ENCODE peak calls at places on chromosome 12, in four cellular contexts. One of them, this sample, is unnamed.

GRCh38 chr12:71938728-71939385 is at the start of gene TPH2:
- DNase-seq in heart left ventricle: no peak
- DNase-seq in colonic mucosa: peak; percentile 18
- DNase-seq in OCI-LY7: peak; percentile 77
- DNase-seq in this sample: peak; percentile 57

GRCh38 chr12:40405419-40405818 is 180.6 kb downstream of the LRRK2 start:
- DNase-seq in heart left ventricle: no peak
- DNase-seq in colonic mucosa: no peak
- DNase-seq in OCI-LY7: no peak
- DNase-seq in this sample: no peak

GRCh38 chr12:110531741-110532333 is 29.7 kb downstream of the RAD9B start:
- DNase-seq in heart left ventricle: no peak
- DNase-seq in colonic mucosa: no peak
- DNase-seq in OCI-LY7: no peak
- DNase-seq in this sample: no peak

GRCh38 chr12:32312049-32312670 is 87.2 kb upstream of the FGD4 start:
- DNase-seq in heart left ventricle: no peak
- DNase-seq in colonic mucosa: no peak
- DNase-seq in OCI-LY7: peak; percentile 82
- DNase-seq in this sample: no peak

GRCh38 chr12:1130164-1130563 is 139.1 kb downstream of the ERC1 start:
- DNase-seq in heart left ventricle: no peak
- DNase-seq in colonic mucosa: peak; percentile 86
- DNase-seq in OCI-LY7: no peak
- DNase-seq in this sample: no peak

GRCh38 chr12:100823988-100824387 is 29.4 kb downstream of the ANO4 start:
- DNase-seq in heart left ventricle: no peak
- DNase-seq in colonic mucosa: no peak
- DNase-seq in OCI-LY7: no peak
- DNase-seq in this sample: no peak

GRCh38 chr12:49832836-49833421 is 4.7 kb upstream of the NCKAP5L start:
- DNase-seq in heart left ventricle: no peak
- DNase-seq in colonic mucosa: no peak
- DNase-seq in OCI-LY7: no peak
- DNase-seq in this sample: no peak

GRCh38 chr12:31797230-31797872 is 68.5 kb upstream of the AMN1 start:
- DNase-seq in heart left ventricle: no peak
- DNase-seq in colonic mucosa: no peak
- DNase-seq in OCI-LY7: no peak
- DNase-seq in this sample: no peak

GRCh38 chr12:27780612-27781408 is 774 bp upstream of the MANSC4 start:
- DNase-seq in heart left ventricle: no peak
- DNase-seq in colonic mucosa: peak; percentile 47
- DNase-seq in OCI-LY7: peak; percentile 71
- DNase-seq in this sample: peak; percentile 24

GRCh38 chr12:102806592-102806991 is 110.5 kb downstream of the PAH start:
- DNase-seq in heart left ventricle: no peak
- DNase-seq in colonic mucosa: no peak
- DNase-seq in OCI-LY7: no peak
- DNase-seq in this sample: no peak

GRCh38 chr12:127308148-127308547 is 958.8 kb upstream of the TMEM132C start:
- DNase-seq in heart left ventricle: no peak
- DNase-seq in colonic mucosa: no peak
- DNase-seq in OCI-LY7: no peak
- DNase-seq in this sample: no peak

GRCh38 chr12:46265734-46266133 is 3.1 kb downstream of the SLC38A1 start:
- DNase-seq in heart left ventricle: no peak
- DNase-seq in colonic mucosa: no peak
- DNase-seq in OCI-LY7: no peak
- DNase-seq in this sample: no peak
- H3K4me3 ChIP-seq in heart left ventricle: no peak overlapping the region
- H3K4me3 ChIP-seq in colonic mucosa: no peak overlapping the region
- H3K4me3 ChIP-seq in OCI-LY7: peak overlapping the region; percentile 92
- H3K4me3 ChIP-seq in this sample: peak overlapping the region; percentile 75

DNA sequence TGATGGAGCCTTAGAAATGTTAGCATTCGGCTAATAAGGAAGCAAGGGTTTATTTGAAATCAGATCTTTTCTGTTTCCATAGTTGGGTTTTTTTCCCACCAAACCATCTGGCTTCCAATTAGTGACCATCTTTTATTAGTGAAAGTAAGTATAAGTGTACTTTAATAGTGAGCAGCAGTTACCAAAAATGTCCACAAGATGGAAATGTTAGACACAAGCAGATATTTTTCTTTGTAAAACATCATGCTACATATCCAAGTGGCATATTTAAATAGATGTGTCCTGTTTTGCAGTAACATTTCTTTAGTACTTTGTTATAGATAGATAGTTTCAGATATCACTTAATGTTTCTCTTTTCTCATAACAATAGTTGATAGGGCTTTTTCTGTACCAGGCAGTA is 28.8 kb downstream of the YEATS4 start:
- DNase-seq in heart left ventricle: no peak
- DNase-seq in colonic mucosa: no peak
- DNase-seq in OCI-LY7: peak; percentile 25
- DNase-seq in this sample: no peak
- TF ChIP-seq CTCF in heart left ventricle: peak; percentile 62
- TF ChIP-seq CTCF in colonic mucosa: peak; percentile 41
- TF ChIP-seq CTCF in OCI-LY7: peak; percentile 69
- TF ChIP-seq CTCF in this sample: peak; percentile 53

GRCh38 chr12:15808250-15808971 is 19.2 kb upstream of the EPS8 start:
- DNase-seq in heart left ventricle: no peak
- DNase-seq in colonic mucosa: no peak
- DNase-seq in OCI-LY7: no peak
- DNase-seq in this sample: no peak

GRCh38 chr12:15801770-15802393 is 12.7 kb upstream of the EPS8 start:
- DNase-seq in heart left ventricle: no peak
- DNase-seq in colonic mucosa: no peak
- DNase-seq in OCI-LY7: no peak
- DNase-seq in this sample: no peak

GRCh38 chr12:15811192-15812127 is 22.3 kb upstream of the EPS8 start:
- DNase-seq in heart left ventricle: no peak
- DNase-seq in colonic mucosa: no peak
- DNase-seq in OCI-LY7: no peak
- DNase-seq in this sample: no peak

GRCh38 chr12:15806826-15807225 is 17.6 kb upstream of the EPS8 start:
- DNase-seq in heart left ventricle: no peak
- DNase-seq in colonic mucosa: no peak
- DNase-seq in OCI-LY7: no peak
- DNase-seq in this sample: no peak
- H3K4me1 ChIP-seq in heart left ventricle: no peaks in the 10 kb centered on the region
- H3K4me1 ChIP-seq in colonic mucosa: no peaks in the 10 kb centered on the region
- H3K4me1 ChIP-seq in OCI-LY7: no peaks in the 10 kb centered on the region
- H3K4me1 ChIP-seq in this sample: no peaks in the 10 kb centered on the region

GRCh38 chr12:53623526-53623925 is 2.7 kb downstream of the ATF7 start:
- DNase-seq in heart left ventricle: no peak
- DNase-seq in colonic mucosa: peak; percentile 42
- DNase-seq in OCI-LY7: no peak
- DNase-seq in this sample: no peak
- H3K4me3 ChIP-seq in heart left ventricle: no peak overlapping the region
- H3K4me3 ChIP-seq in colonic mucosa: peak overlapping the region; percentile 10
- H3K4me3 ChIP-seq in OCI-LY7: peak overlapping the region; percentile 90
- H3K4me3 ChIP-seq in this sample: peak overlapping the region; percentile 77